ENCODE peak calls at places on chromosome 15, in five cellular contexts. Z is BE2C, O is Calu3, G is neural crest cell, B is glutamatergic neuron. D is an unnamed sample.

GRCh38 chr15:67024322-67024997 is 40.9 kb upstream of the SMAD3 start:
- DNase-seq in Z (peak; percentile 67), O (peak; percentile 79), B (no peak), G (no peak), D (no peak)

GRCh38 chr15:101692799-101693198 is 31.5 kb downstream of the TARS3 start:
- DNase-seq in O (no peak), G (no peak), B (no peak), Z (no peak), D (no peak)

GRCh38 chr15:75831806-75832102 is 11.5 kb upstream of the UBE2Q2 start:
- DNase-seq in B (no peak), O (no peak), Z (no peak), G (no peak), D (no peak)

GRCh38 chr15:73538123-73538522 is 95.1 kb downstream of the NPTN start:
- DNase-seq in Z (no peak), G (no peak), B (no peak), O (no peak), D (no peak)

GRCh38 chr15:58473720-58474119 is 41.9 kb downstream of the LIPC start:
- DNase-seq in O (peak; percentile 67), Z (no peak), G (no peak), B (no peak), D (no peak)

GRCh38 chr15:44727462-44728231 is 8.7 kb upstream of the TRIM69 start:
- DNase-seq in B (no peak), Z (no peak), G (no peak), O (no peak), D (no peak)

GRCh38 chr15:58306591-58307312 is 125.0 kb upstream of the LIPC start:
- DNase-seq in B (no peak), Z (no peak), O (no peak), G (no peak), D (no peak)

GRCh38 chr15:74780983-74781672 is 752 bp upstream of the CSK start:
- DNase-seq in B (no peak), O (no peak), G (no peak), Z (no peak), D (no peak)

GRCh38 chr15:62445244-62445643 is 280.2 kb upstream of the C2CD4B start:
- DNase-seq in O (no peak), B (no peak), G (no peak), Z (no peak), D (no peak)

GRCh38 chr15:50979041-50979440 is 70.6 kb downstream of the AP4E1 start:
- DNase-seq in B (no peak), O (no peak), Z (no peak), G (no peak), D (no peak)

GRCh38 chr15:74995779-74996765 is 709 bp downstream of the SCAMP5 start:
- DNase-seq in Z (peak; percentile 75), O (no peak), G (peak; percentile 4), B (peak; percentile 65), D (no peak)

GRCh38 chr15:44243146-44243545 is 45.4 kb upstream of the GOLM2 start:
- DNase-seq in B (no peak), O (no peak), G (no peak), Z (peak; percentile 13), D (no peak)

GRCh38 chr15:66940368-66940767 is 125.0 kb upstream of the SMAD3 start:
- DNase-seq in Z (no peak), O (no peak), B (no peak), G (no peak), D (peak; percentile 35)

GRCh38 chr15:50676799-50677483 is 9.7 kb downstream of the TRPM7 start:
- DNase-seq in Z (no peak), O (no peak), G (no peak), B (no peak), D (no peak)

GRCh38 chr15:90671216-90671615 is 45.9 kb upstream of the BLM start:
- DNase-seq in G (no peak), B (no peak), O (no peak), Z (no peak), D (no peak)

GRCh38 chr15:51132384-51133139 is 37.9 kb upstream of the TNFAIP8L3 start:
- DNase-seq in G (peak; percentile 34), B (peak; percentile 59), Z (peak; percentile 48), O (peak; percentile 48), D (peak; percentile 34)

GRCh38 chr15:84889313-84889990 is 5.0 kb downstream of the SLC28A1 start:
- DNase-seq in B (peak; percentile 32), Z (no peak), O (no peak), G (no peak), D (no peak)

GRCh38 chr15:33243869-33244268 is 49.4 kb upstream of the FMN1 start:
- DNase-seq in Z (peak; percentile 38), O (no peak), B (no peak), G (no peak), D (no peak)

GRCh38 chr15:46956456-46956855 is 760.8 kb upstream of the SEMA6D start:
- DNase-seq in G (no peak), Z (no peak), B (no peak), O (no peak), D (no peak)

GRCh38 chr15:31364301-31365031 is 37.8 kb downstream of the KLF13 start:
- DNase-seq in O (no peak), B (no peak), Z (peak; percentile 80), G (no peak), D (no peak)

GRCh38 chr15:32134777-32135307 is 104.5 kb downstream of the CHRNA7 start:
- DNase-seq in G (no peak), B (no peak), Z (no peak), O (no peak), D (no peak)

GRCh38 chr15:72782993-72783562 is 480 bp downstream of the ADPGK start:
- DNase-seq in G (no peak), Z (no peak), O (no peak), B (no peak), D (peak; percentile 73)

GRCh38 chr15:58490405-58491150 is 58.8 kb downstream of the LIPC start:
- DNase-seq in G (no peak), O (no peak), B (no peak), Z (no peak), D (no peak)

GRCh38 chr15:72785452-72786243 is 2.1 kb upstream of the ADPGK start:
- DNase-seq in B (no peak), G (no peak), Z (no peak), O (no peak), D (no peak)

GRCh38 chr15:63908986-63909385 is 75.2 kb upstream of the HERC1 start:
- DNase-seq in G (no peak), B (no peak), Z (peak; percentile 49), O (no peak), D (no peak)

GRCh38 chr15:68271854-68272471 is 5.6 kb upstream of the FEM1B start:
- DNase-seq in G (no peak), O (peak; percentile 63), Z (peak; percentile 24), B (no peak), D (no peak)

GRCh38 chr15:67013696-67014095 is 51.7 kb upstream of the SMAD3 start:
- DNase-seq in B (no peak), Z (no peak), G (no peak), O (no peak), D (no peak)

GRCh38 chr15:91912336-91912735 is 58.8 kb downstream of the SLCO3A1 start:
- DNase-seq in Z (peak; percentile 24), G (no peak), O (no peak), B (no peak), D (no peak)

DNA sequence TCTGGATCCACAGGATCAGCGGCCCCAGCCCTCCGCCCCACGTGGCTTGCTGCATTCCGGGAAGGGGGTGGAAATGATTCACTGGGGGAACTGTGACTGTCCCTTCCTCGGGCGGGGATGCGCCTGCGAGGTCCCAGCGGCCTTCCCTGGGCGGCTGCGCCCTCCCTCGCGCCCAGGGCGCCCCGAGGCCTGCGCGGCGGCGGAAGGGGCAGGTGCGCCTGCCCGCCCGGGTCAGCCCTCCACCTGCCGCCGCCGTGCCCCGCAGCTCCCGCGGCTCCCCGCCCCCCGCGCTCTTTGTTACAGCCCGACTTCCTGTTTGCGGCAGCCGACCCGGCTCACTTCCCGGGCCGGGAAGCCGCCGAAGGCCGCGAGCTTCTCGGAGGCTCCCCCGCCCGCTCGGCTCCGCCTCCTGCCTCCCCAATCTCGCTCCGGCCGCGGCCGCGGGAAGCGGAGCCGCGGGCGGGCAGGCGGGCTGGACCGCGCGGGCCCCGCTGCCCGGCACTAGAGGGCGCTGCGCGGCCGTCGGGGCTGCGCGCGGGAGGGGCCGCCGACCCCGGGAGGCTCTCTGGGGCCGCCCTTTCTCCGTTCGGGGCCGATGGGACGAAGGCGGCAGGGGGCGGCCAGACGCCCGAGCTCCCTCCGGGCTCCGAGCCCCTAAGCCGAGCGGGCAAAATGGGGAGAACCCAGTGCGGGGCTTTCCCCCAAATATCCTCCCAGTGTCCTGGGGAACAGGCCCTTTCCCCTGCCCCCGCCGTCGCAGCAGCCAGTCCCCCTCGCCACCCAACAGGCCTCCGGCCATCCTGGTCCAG is 11.5 kb upstream of the CHAC1 start:
- DNase-seq in B (peak; percentile 80), Z (peak; percentile 82), G (peak; percentile 70), O (peak; percentile 71), D (peak; percentile 96)
- TF ChIP-seq CTCF in B (peak; percentile 55), Z (peak; percentile 26), G (peak; percentile 75), O (no peak), D (peak; percentile 91)

GRCh38 chr15:100653608-100654007 is 51.2 kb downstream of the ASB7 start:
- DNase-seq in Z (no peak), O (no peak), B (no peak), G (no peak), D (no peak)

GRCh38 chr15:100651253-100651652 is 48.9 kb downstream of the ASB7 start:
- DNase-seq in G (no peak), O (no peak), B (no peak), Z (no peak), D (no peak)

DNA sequence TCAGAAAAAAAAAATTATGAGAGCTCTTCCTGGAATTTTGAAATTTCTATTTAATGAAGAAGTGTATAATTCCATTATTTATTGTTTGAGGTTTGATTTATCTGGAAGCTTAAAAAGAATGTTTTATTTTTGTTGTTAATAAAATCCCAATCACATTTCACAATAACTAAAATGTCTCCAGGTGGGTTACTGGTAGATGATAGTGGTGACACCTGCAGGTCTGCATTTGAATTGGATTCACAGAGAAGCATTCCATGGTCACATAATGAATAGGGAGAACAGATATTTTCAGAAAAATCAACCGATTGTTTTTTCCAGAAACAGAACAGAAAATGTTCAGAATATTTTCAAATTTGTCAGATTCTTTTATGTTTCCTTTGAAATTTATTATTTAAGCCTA is 48.3 kb downstream of the ASB7 start:
- DNase-seq in O (peak; percentile 26), B (no peak), G (no peak), Z (no peak), D (no peak)
- TF ChIP-seq CTCF in O (peak; percentile 24), B (no peak), G (peak; percentile 38), Z (peak; percentile 38), D (no peak)

GRCh38 chr15:60648928-60649679 is 170.2 kb upstream of the ICE2 start:
- DNase-seq in O (no peak), B (no peak), Z (no peak), G (no peak), D (no peak)

GRCh38 chr15:60651155-60651554 is 172.2 kb upstream of the ICE2 start:
- DNase-seq in O (no peak), G (no peak), B (no peak), Z (no peak), D (no peak)

GRCh38 chr15:60651734-60652141 is 172.8 kb upstream of the ICE2 start:
- DNase-seq in B (no peak), G (no peak), Z (peak; percentile 62), O (no peak), D (no peak)

GRCh38 chr15:60652245-60652644 is 173.3 kb upstream of the ICE2 start:
- DNase-seq in O (no peak), G (no peak), B (no peak), Z (no peak), D (no peak)

GRCh38 chr15:60649845-60650548 is 171.1 kb upstream of the ICE2 start:
- DNase-seq in Z (no peak), O (no peak), G (no peak), B (no peak), D (peak; percentile 39)
- TF ChIP-seq CTCF in Z (no peak), O (no peak), G (no peak), B (no peak), D (no peak)

GRCh38 chr15:69826818-69827174 is 270.9 kb downstream of the TLE3 start:
- DNase-seq in B (no peak), G (no peak), O (no peak), Z (no peak), D (no peak)
- TF ChIP-seq CTCF in B (no peak), G (no peak), O (no peak), Z (no peak), D (no peak)

D was measured in GM20000.